ENCODE peak calls at places on chromosomes 3 and 15, in eight cellular contexts. V is ovary; Q is heart left ventricle; I is stimulated activated naive CD8-positive, alpha-beta T cell treated with anti-CD3 and anti-CD28 coated beads, Interleukin-15, amount 100 ng/mL, for 72 hours; S is activated CD4-positive, alpha-beta T cell treated with anti-CD3 and anti-CD28 coated beads, Interleukin-2, amount 10 ng/mL, durations not matched to agents 7 days and 5 days; J is RWPE1; M is pancreas; C is occipital lobe. B is an unnamed sample.

GRCh38 chr15:96234109-96234892 is 96.2 kb upstream of the NR2F2 start:
- DNase-seq in V (no peak), Q (no peak), I (no peak), S (no peak), J (peak), M (no peak), C (no peak), B (no peak)

GRCh38 chr3:53618946-53619345 is 124.5 kb downstream of the CACNA1D start:
- DNase-seq in V (no peak), Q (no peak), I (no peak), S (no peak), J (no peak), M (no peak), C (no peak), B (no peak)

GRCh38 chr3:127688022-127688415 is 15.3 kb downstream of the ABTB1 start:
- DNase-seq in V (peak), Q (no peak), I (no peak), S (no peak), J (no peak), M (no peak), C (no peak), B (no peak)

GRCh38 chr3:127699098-127699945 is 26.6 kb downstream of the ABTB1 start:
- DNase-seq in V (peak), Q (peak), I (no peak), S (no peak), J (no peak), M (peak), C (no peak), B (no peak)

GRCh38 chr3:67578416-67578815 is 76.0 kb downstream of the SUCLG2 start:
- DNase-seq in V (no peak), Q (no peak), I (no peak), S (no peak), J (no peak), M (no peak), C (no peak), B (no peak)

GRCh38 chr15:68285243-68285980 is 7.9 kb downstream of the FEM1B start:
- DNase-seq in V (no peak), Q (no peak), I (no peak), S (no peak), J (no peak), M (no peak), C (no peak), B (no peak)

GRCh38 chr3:78481050-78481449 is 1286.7 kb downstream of the ROBO1 start:
- DNase-seq in V (no peak), Q (no peak), I (no peak), S (no peak), J (no peak), M (no peak), C (no peak), B (no peak)

GRCh38 chr3:109337393-109337792 is at the start of gene DPPA4:
- DNase-seq in V (no peak), Q (no peak), I (no peak), S (no peak), J (no peak), M (no peak), C (no peak), B (no peak)

GRCh38 chr15:93050648-93051047 is 38.4 kb downstream of the RGMA start:
- DNase-seq in V (no peak), Q (no peak), I (no peak), S (no peak), J (no peak), M (no peak), C (no peak), B (no peak)

GRCh38 chr3:170095771-170096170 is 58.0 kb downstream of the GPR160 start:
- DNase-seq in V (no peak), Q (no peak), I (no peak), S (no peak), J (no peak), M (no peak), C (no peak), B (no peak)

GRCh38 chr15:70853855-70854668 is at the start of gene LARP6:
- DNase-seq in V (peak), Q (peak), I (peak), S (no peak), J (peak), M (peak), C (peak), B (no peak)

GRCh38 chr3:140319801-140320200 is 358.1 kb upstream of the TRIM42 start:
- DNase-seq in V (no peak), Q (no peak), I (no peak), S (no peak), J (no peak), M (no peak), C (no peak), B (no peak)

GRCh38 chr15:53589526-53590057 is 169.9 kb downstream of the WDR72 start:
- DNase-seq in V (no peak), Q (no peak), I (no peak), S (no peak), J (no peak), M (no peak), C (no peak), B (no peak)

GRCh38 chr3:155605571-155605970 is 139.3 kb downstream of the PLCH1 start:
- DNase-seq in V (no peak), Q (no peak), I (no peak), S (no peak), J (no peak), M (peak), C (no peak), B (no peak)

GRCh38 chr3:99126291-99126690 is 224.8 kb upstream of the DCBLD2 start:
- DNase-seq in V (no peak), Q (no peak), I (no peak), S (no peak), J (no peak), M (no peak), C (no peak), B (no peak)

GRCh38 chr15:70024521-70024920 is 73.2 kb downstream of the TLE3 start:
- DNase-seq in V (no peak), Q (no peak), I (no peak), S (no peak), J (no peak), M (no peak), C (no peak), B (no peak)

GRCh38 chr3:38117748-38118420 is 19.0 kb downstream of the ACAA1 start:
- DNase-seq in V (no peak), Q (peak), I (peak), S (peak), J (no peak), M (peak), C (no peak), B (peak)

GRCh38 chr3:195124378-195124985 is 146.5 kb downstream of the XXYLT1 start:
- DNase-seq in V (no peak), Q (peak), I (no peak), S (no peak), J (no peak), M (no peak), C (no peak), B (no peak)

GRCh38 chr15:39669671-39670070 is 88.8 kb downstream of the THBS1 start:
- DNase-seq in V (no peak), Q (no peak), I (no peak), S (no peak), J (no peak), M (no peak), C (no peak), B (no peak)

GRCh38 chr3:125145751-125146475 is 66.6 kb downstream of the SLC12A8 start:
- DNase-seq in V (no peak), Q (no peak), I (no peak), S (no peak), J (no peak), M (no peak), C (no peak), B (no peak)

GRCh38 chr3:51304230-51304629 is 80.9 kb upstream of the MANF start:
- DNase-seq in V (no peak), Q (no peak), I (no peak), S (no peak), J (no peak), M (no peak), C (no peak), B (no peak)

GRCh38 chr15:60297047-60297446 is 100.7 kb downstream of the ANXA2 start:
- DNase-seq in V (no peak), Q (no peak), I (no peak), S (no peak), J (peak), M (no peak), C (no peak), B (no peak)

GRCh38 chr3:79140718-79141117 is 627.1 kb downstream of the ROBO1 start:
- DNase-seq in V (no peak), Q (no peak), I (no peak), S (no peak), J (no peak), M (no peak), C (no peak), B (no peak)

GRCh38 chr3:65713016-65713415 is 325.7 kb downstream of the MAGI1 start:
- DNase-seq in V (no peak), Q (no peak), I (no peak), S (no peak), J (no peak), M (no peak), C (peak), B (no peak)

GRCh38 chr3:13874891-13875290 is 5.0 kb downstream of the WNT7A start:
- DNase-seq in V (no peak), Q (no peak), I (no peak), S (no peak), J (no peak), M (no peak), C (no peak), B (no peak)

GRCh38 chr3:177551431-177551836 is 354.2 kb upstream of the TBL1XR1 start:
- DNase-seq in V (no peak), Q (no peak), I (no peak), S (peak), J (no peak), M (no peak), C (no peak), B (peak)

GRCh38 chr3:4228295-4228694 is 74.9 kb upstream of the SETMAR start:
- DNase-seq in V (no peak), Q (no peak), I (no peak), S (no peak), J (no peak), M (no peak), C (no peak), B (no peak)

GRCh38 chr15:68186671-68187397 is 18.3 kb downstream of the CALML4 start:
- DNase-seq in V (no peak), Q (no peak), I (no peak), S (no peak), J (peak), M (no peak), C (no peak), B (no peak)

GRCh38 chr3:47588587-47588986 is 9.9 kb upstream of the CSPG5 start:
- DNase-seq in V (no peak), Q (no peak), I (no peak), S (no peak), J (no peak), M (no peak), C (no peak), B (no peak)

GRCh38 chr15:29046946-29047345 is 161.2 kb downstream of the APBA2 start:
- DNase-seq in V (no peak), Q (no peak), I (no peak), S (no peak), J (no peak), M (no peak), C (no peak), B (no peak)

GRCh38 chr15:89335289-89336041 is 841 bp upstream of the POLG start:
- DNase-seq in V (no peak), Q (no peak), I (no peak), S (peak), J (no peak), M (no peak), C (no peak), B (peak)

GRCh38 chr3:45182915-45183881 is 37.0 kb upstream of the CDCP1 start:
- DNase-seq in V (no peak), Q (no peak), I (no peak), S (no peak), J (peak), M (peak), C (no peak), B (no peak)

B was measured in CD4-positive, alpha-beta memory T cell.